ENCODE peak calls at places on chromosomes 12 and 14, in six cellular contexts. Z is osteoblast; S is psoas muscle; D is CD8-positive, alpha-beta memory T cell; H is GM23338; F is CD8-positive, alpha-beta T cell. J is an unnamed sample.
A peak's percentile ranks its signal among the peaks of the same experiment; 100 is the strongest.

GRCh38 chr12:2354151-2354991 is 301.6 kb downstream of the CACNA1C start:
- DNase-seq in S (no peak), Z (no peak), H (no peak), D (no peak), F (no peak), J (no peak)

GRCh38 chr12:130619378-130619970 is 96.6 kb downstream of the RIMBP2 start:
- DNase-seq in D (no peak), S (no peak), F (no peak), Z (no peak), H (no peak), J (no peak)

GRCh38 chr12:119005832-119006360 is 24.6 kb downstream of the SRRM4 start:
- DNase-seq in F (no peak), S (no peak), D (no peak), Z (no peak), H (no peak), J (no peak)

GRCh38 chr12:4164591-4165558 is 108.7 kb upstream of the CCND2 start:
- DNase-seq in F (peak; percentile 39), Z (peak; percentile 76), H (peak; percentile 83), S (peak; percentile 61), D (peak; percentile 42), J (no peak)

GRCh38 chr12:111178194-111179081 is 190.5 kb downstream of the PHETA1 start:
- DNase-seq in F (no peak), Z (no peak), D (no peak), H (no peak), S (no peak), J (no peak)

GRCh38 chr14:99995700-99996356 is 69.4 kb upstream of the EVL start:
- DNase-seq in F (peak; percentile 52), H (peak; percentile 93), S (no peak), Z (no peak), D (peak; percentile 39), J (peak; percentile 67)

GRCh38 chr12:113333111-113333750 is 1.7 kb downstream of the SLC8B1 start:
- DNase-seq in H (no peak), F (no peak), S (no peak), D (no peak), Z (no peak), J (no peak)

GRCh38 chr14:51369814-51370213 is 129.8 kb downstream of the TMX1 start:
- DNase-seq in Z (no peak), F (no peak), S (no peak), H (peak; percentile 41), D (no peak), J (no peak)

GRCh38 chr12:26831959-26832816 is 806 bp downstream of the ITPR2 start:
- DNase-seq in S (peak; percentile 77), F (peak; percentile 53), Z (peak; percentile 94), D (peak; percentile 69), H (peak; percentile 58), J (peak; percentile 65)

GRCh38 chr12:42447371-42447786 is 121.4 kb downstream of the PPHLN1 start:
- DNase-seq in H (no peak), Z (peak; percentile 30), S (no peak), F (no peak), D (no peak), J (no peak)

GRCh38 chr12:4700621-4701026 is 19.6 kb upstream of the GALNT8 start:
- DNase-seq in S (peak; percentile 71), F (no peak), Z (no peak), H (peak; percentile 55), D (no peak), J (peak; percentile 64)

GRCh38 chr12:126581655-126582054 is 1516.4 kb downstream of the AACS start:
- DNase-seq in D (no peak), H (no peak), S (no peak), Z (no peak), F (no peak), J (no peak)

GRCh38 chr12:116591608-116592115 is 32.5 kb downstream of the MAP1LC3B2 start:
- DNase-seq in S (no peak), Z (no peak), D (no peak), F (no peak), H (no peak), J (no peak)

GRCh38 chr12:65721541-65722190 is 102.6 kb upstream of the HMGA2 start:
- DNase-seq in F (no peak), Z (no peak), D (no peak), S (no peak), H (no peak), J (no peak)
- H3K27ac ChIP-seq in F (no peak overlapping the region), Z (no peak overlapping the region), D (no peak overlapping the region), S (no peak overlapping the region), H (no peak overlapping the region), J (no peak overlapping the region)

GRCh38 chr12:6643569-6644256 is 3.5 kb downstream of the ACRBP start:
- DNase-seq in F (no peak), Z (peak; percentile 53), S (no peak), H (no peak), D (no peak), J (no peak)

GRCh38 chr12:6638305-6638704 is 2.5 kb upstream of the LPAR5 start:
- DNase-seq in Z (peak; percentile 62), H (no peak), F (no peak), D (no peak), S (peak; percentile 51), J (no peak)

GRCh38 chr12:6639151-6639773 is 3.5 kb upstream of the LPAR5 start:
- DNase-seq in H (no peak), D (no peak), Z (no peak), F (no peak), S (peak; percentile 18), J (no peak)

GRCh38 chr12:6641131-6641530 is 5.4 kb upstream of the LPAR5 start:
- DNase-seq in Z (peak; percentile 78), D (no peak), H (no peak), S (no peak), F (no peak), J (no peak)

DNA sequence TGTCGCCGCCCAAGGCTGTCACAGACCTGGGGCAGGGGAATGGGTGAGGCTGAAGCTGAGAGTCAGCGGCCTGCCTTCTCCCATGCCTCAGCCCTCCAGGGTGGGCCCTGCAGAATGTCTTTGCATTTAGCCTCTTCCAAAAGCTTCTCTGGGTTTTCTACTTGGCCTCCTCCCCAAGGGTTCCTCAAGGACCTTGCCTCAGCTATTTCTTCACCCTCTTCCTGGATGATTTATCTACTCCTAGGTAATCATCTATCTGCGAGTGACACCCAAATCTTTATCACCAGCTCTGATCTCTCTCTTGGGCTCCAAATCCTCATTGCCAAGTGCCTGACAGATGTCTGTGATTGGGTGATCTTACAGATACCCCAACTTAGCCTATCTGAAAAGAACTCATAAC is 4.7 kb upstream of the LPAR5 start:
- DNase-seq in F (no peak), S (no peak), Z (peak; percentile 42), H (no peak), D (no peak), J (no peak)
- H3K4me1 ChIP-seq in F (peaks cover 11% of the 10 kb centered on the region), S (no peaks in the 10 kb centered on the region), Z (no peaks in the 10 kb centered on the region), H (peaks cover 10% of the 10 kb centered on the region), D (peaks cover under 1% of the 10 kb centered on the region), J (no peaks in the 10 kb centered on the region)

DNA sequence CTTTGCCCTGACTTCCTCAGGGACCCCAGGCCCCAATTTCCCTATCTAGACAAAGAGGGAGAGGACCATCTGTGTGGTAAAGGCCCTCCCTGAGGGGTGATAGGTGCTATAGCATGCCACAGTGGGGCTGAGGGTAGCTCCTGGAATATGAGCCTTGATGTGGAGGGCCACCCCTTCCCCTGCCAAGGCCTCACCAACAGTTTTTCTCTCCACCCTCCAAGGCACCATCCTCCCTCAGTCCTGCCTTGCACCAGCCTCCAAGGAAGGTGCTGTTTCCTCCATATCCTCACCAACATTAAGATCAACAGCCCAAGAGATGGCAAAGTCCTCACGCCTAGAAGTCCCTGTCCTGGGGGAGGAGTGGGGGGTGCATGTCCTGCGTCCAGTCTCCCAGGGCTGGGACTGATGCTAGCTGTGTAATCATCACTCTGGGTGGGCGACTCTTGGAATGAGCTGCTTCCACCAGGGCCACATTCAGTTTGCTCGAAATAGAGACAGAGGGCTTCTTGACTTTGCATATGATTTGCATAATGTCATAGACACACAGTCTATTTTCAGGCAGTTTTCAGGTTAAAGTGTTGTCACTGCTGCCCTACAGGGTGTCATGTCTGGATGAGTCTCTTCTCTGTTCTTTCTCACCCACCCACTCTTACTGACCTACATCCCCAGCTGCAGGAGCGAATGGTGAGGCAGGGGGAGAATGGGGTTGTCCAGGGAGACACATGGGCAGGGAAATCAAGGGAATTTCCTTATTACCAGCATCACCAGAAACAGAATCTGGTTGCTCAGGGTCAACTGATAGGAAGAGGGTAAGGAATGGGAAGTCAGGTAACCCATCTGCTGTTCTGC is 17.5 kb downstream of the ACVRL1 start:
- DNase-seq in H (no peak), S (no peak), D (no peak), Z (no peak), F (no peak), J (no peak)
- H3K27ac ChIP-seq in H (no peak overlapping the region), S (no peak overlapping the region), D (no peak overlapping the region), Z (no peak overlapping the region), F (no peak overlapping the region), J (peak overlapping the region; percentile 48)

DNA sequence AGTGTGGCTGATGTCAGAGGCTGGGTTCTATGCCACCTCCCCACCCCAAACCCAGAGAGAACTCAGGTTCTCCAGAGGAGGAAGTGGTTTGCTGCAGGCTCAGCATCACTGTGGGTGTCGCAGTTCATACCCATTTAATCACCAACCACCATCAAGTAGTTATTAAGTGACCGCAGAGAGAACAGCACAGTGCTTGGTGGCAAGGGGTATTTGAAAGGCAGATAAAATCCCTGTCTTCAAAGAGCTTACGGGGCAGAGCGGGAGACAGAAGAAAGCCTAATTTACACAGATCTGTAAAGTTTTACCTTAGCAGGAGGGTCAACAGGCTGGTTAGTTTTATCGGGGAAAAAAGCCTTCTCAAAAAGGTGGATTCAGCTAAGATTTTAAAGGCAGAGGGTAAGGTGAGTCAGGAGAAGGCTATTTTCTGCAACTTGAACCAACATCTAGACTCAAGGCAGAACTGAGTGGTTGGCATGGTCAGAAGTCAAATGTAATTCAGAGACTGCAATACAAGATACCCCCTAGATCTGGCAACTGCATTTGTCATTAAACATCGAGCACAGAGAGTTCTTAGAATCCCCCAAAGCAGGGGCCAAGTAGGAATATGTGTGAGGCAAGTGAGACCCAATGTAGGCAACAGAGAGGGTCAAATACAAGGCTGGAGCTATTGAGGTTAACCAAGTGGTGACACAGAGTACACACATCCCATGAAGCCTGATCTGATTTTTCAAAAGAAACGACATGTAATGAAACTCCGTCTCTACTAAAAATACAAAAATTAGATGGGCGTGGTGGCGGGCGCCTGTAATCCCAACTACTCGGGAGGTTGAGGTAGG is 13.2 kb downstream of the PXN start:
- DNase-seq in S (no peak), H (no peak), D (peak; percentile 93), Z (no peak), F (peak; percentile 71), J (peak; percentile 46)
- H3K4me1 ChIP-seq in S (peaks cover 73% of the 10 kb centered on the region), H (peaks cover 22% of the 10 kb centered on the region), D (peaks cover 92% of the 10 kb centered on the region), Z (peaks cover 56% of the 10 kb centered on the region), F (peaks cover 90% of the 10 kb centered on the region), J (peaks cover 30% of the 10 kb centered on the region)

GRCh38 chr14:64247186-64247585 is 47.0 kb downstream of the ESR2 start:
- DNase-seq in H (no peak), Z (no peak), S (no peak), D (no peak), F (no peak), J (no peak)

GRCh38 chr14:64246688-64247087 is 47.5 kb downstream of the ESR2 start:
- DNase-seq in H (no peak), S (no peak), Z (no peak), F (no peak), D (no peak), J (no peak)

GRCh38 chr14:64248689-64249088 is 45.5 kb downstream of the ESR2 start:
- DNase-seq in H (no peak), Z (no peak), F (no peak), S (no peak), D (no peak), J (no peak)

GRCh38 chr14:64253672-64254071 is 40.5 kb downstream of the ESR2 start:
- DNase-seq in Z (no peak), F (no peak), D (no peak), S (no peak), H (no peak), J (no peak)

GRCh38 chr14:64249363-64249762 is 44.8 kb downstream of the ESR2 start:
- DNase-seq in D (no peak), S (no peak), F (no peak), H (no peak), Z (no peak), J (no peak)
- H3K27ac ChIP-seq in D (no peak overlapping the region), S (no peak overlapping the region), F (no peak overlapping the region), H (no peak overlapping the region), Z (no peak overlapping the region), J (no peak overlapping the region)